ENCODE peak calls at places on chromosomes 2 and 18, in eight cellular contexts. One of them, this sample, is unnamed.

GRCh38 chr2:11630855-11631254 is 39.1 kb downstream of the NTSR2 start:
- DNase-seq in upper lobe of right lung: no peak
- DNase-seq in HL-60: no peak
- DNase-seq in ovary: no peak
- DNase-seq in MM.1S: no peak
- DNase-seq in progenitor cell of endocrine pancreas: no peak
- DNase-seq in tibial nerve: no peak
- DNase-seq in activated B cell treated with CpG ODN at 0.5 μM for 24 hours: no peak
- DNase-seq in this sample: no peak

GRCh38 chr2:12948231-12948962 is 231.7 kb downstream of the TRIB2 start:
- DNase-seq in MM.1S: no peak
- DNase-seq in progenitor cell of endocrine pancreas: no peak
- DNase-seq in ovary: no peak
- DNase-seq in activated B cell treated with CpG ODN at 0.5 μM for 24 hours: no peak
- DNase-seq in upper lobe of right lung: no peak
- DNase-seq in tibial nerve: no peak
- DNase-seq in HL-60: no peak
- DNase-seq in this sample: no peak

GRCh38 chr2:18242716-18243115 is 317.7 kb downstream of the RDH14 start:
- DNase-seq in progenitor cell of endocrine pancreas: no peak
- DNase-seq in MM.1S: no peak
- DNase-seq in tibial nerve: no peak
- DNase-seq in activated B cell treated with CpG ODN at 0.5 μM for 24 hours: no peak
- DNase-seq in HL-60: no peak
- DNase-seq in ovary: no peak
- DNase-seq in upper lobe of right lung: no peak
- DNase-seq in this sample: no peak

GRCh38 chr2:205654878-205655601 is 27.3 kb upstream of the NRP2 start:
- DNase-seq in tibial nerve: no peak
- DNase-seq in HL-60: no peak
- DNase-seq in MM.1S: no peak
- DNase-seq in progenitor cell of endocrine pancreas: no peak
- DNase-seq in activated B cell treated with CpG ODN at 0.5 μM for 24 hours: no peak
- DNase-seq in upper lobe of right lung: no peak
- DNase-seq in ovary: no peak
- DNase-seq in this sample: no peak

GRCh38 chr2:206296128-206296527 is 21.7 kb downstream of the ZDBF2 start:
- DNase-seq in progenitor cell of endocrine pancreas: no peak
- DNase-seq in MM.1S: no peak
- DNase-seq in ovary: no peak
- DNase-seq in HL-60: no peak
- DNase-seq in activated B cell treated with CpG ODN at 0.5 μM for 24 hours: no peak
- DNase-seq in upper lobe of right lung: no peak
- DNase-seq in tibial nerve: no peak
- DNase-seq in this sample: no peak

GRCh38 chr2:205747827-205748386 is 65.6 kb downstream of the NRP2 start:
- DNase-seq in ovary: no peak
- DNase-seq in MM.1S: no peak
- DNase-seq in HL-60: no peak
- DNase-seq in progenitor cell of endocrine pancreas: no peak
- DNase-seq in activated B cell treated with CpG ODN at 0.5 μM for 24 hours: no peak
- DNase-seq in tibial nerve: no peak
- DNase-seq in upper lobe of right lung: no peak
- DNase-seq in this sample: no peak

GRCh38 chr2:165877565-165878550 is 75.7 kb downstream of the TTC21B start:
- DNase-seq in upper lobe of right lung: no peak
- DNase-seq in activated B cell treated with CpG ODN at 0.5 μM for 24 hours: no peak
- DNase-seq in MM.1S: peak; percentile 71
- DNase-seq in ovary: no peak
- DNase-seq in progenitor cell of endocrine pancreas: no peak
- DNase-seq in HL-60: peak; percentile 80
- DNase-seq in tibial nerve: no peak
- DNase-seq in this sample: no peak

GRCh38 chr2:2389215-2389614 is 58.1 kb upstream of the MYT1L start:
- DNase-seq in upper lobe of right lung: no peak
- DNase-seq in progenitor cell of endocrine pancreas: no peak
- DNase-seq in tibial nerve: no peak
- DNase-seq in MM.1S: no peak
- DNase-seq in ovary: no peak
- DNase-seq in activated B cell treated with CpG ODN at 0.5 μM for 24 hours: no peak
- DNase-seq in HL-60: no peak
- DNase-seq in this sample: no peak

GRCh38 chr2:221517362-221518121 is 54.6 kb downstream of the EPHA4 start:
- DNase-seq in ovary: no peak
- DNase-seq in HL-60: peak; percentile 63
- DNase-seq in MM.1S: peak; percentile 46
- DNase-seq in activated B cell treated with CpG ODN at 0.5 μM for 24 hours: peak; percentile 32
- DNase-seq in upper lobe of right lung: peak; percentile 81
- DNase-seq in tibial nerve: no peak
- DNase-seq in progenitor cell of endocrine pancreas: no peak
- DNase-seq in this sample: no peak

GRCh38 chr2:112155331-112156151 is 17.4 kb downstream of the FBLN7 start:
- DNase-seq in MM.1S: no peak
- DNase-seq in ovary: no peak
- DNase-seq in tibial nerve: no peak
- DNase-seq in HL-60: peak; percentile 32
- DNase-seq in progenitor cell of endocrine pancreas: no peak
- DNase-seq in activated B cell treated with CpG ODN at 0.5 μM for 24 hours: peak; percentile 29
- DNase-seq in upper lobe of right lung: peak; percentile 60
- DNase-seq in this sample: no peak

GRCh38 chr18:80167947-80168745 is 59.1 kb downstream of the ADNP2 start:
- DNase-seq in upper lobe of right lung: peak; percentile 52
- DNase-seq in MM.1S: no peak
- DNase-seq in progenitor cell of endocrine pancreas: no peak
- DNase-seq in HL-60: no peak
- DNase-seq in activated B cell treated with CpG ODN at 0.5 μM for 24 hours: no peak
- DNase-seq in tibial nerve: no peak
- DNase-seq in ovary: no peak
- DNase-seq in this sample: no peak

GRCh38 chr2:25728559-25728958 is 55.2 kb upstream of the DTNB start:
- DNase-seq in ovary: no peak
- DNase-seq in HL-60: no peak
- DNase-seq in activated B cell treated with CpG ODN at 0.5 μM for 24 hours: no peak
- DNase-seq in progenitor cell of endocrine pancreas: no peak
- DNase-seq in tibial nerve: no peak
- DNase-seq in upper lobe of right lung: no peak
- DNase-seq in MM.1S: no peak
- DNase-seq in this sample: no peak

GRCh38 chr2:30249354-30249753 is 18.0 kb downstream of the LBH start:
- DNase-seq in activated B cell treated with CpG ODN at 0.5 μM for 24 hours: no peak
- DNase-seq in tibial nerve: no peak
- DNase-seq in HL-60: no peak
- DNase-seq in ovary: no peak
- DNase-seq in progenitor cell of endocrine pancreas: no peak
- DNase-seq in upper lobe of right lung: no peak
- DNase-seq in MM.1S: no peak
- DNase-seq in this sample: no peak

GRCh38 chr2:164689020-164689419 is 67.7 kb upstream of the GRB14 start:
- DNase-seq in MM.1S: no peak
- DNase-seq in HL-60: no peak
- DNase-seq in upper lobe of right lung: no peak
- DNase-seq in ovary: no peak
- DNase-seq in progenitor cell of endocrine pancreas: no peak
- DNase-seq in tibial nerve: no peak
- DNase-seq in activated B cell treated with CpG ODN at 0.5 μM for 24 hours: no peak
- DNase-seq in this sample: no peak

GRCh38 chr18:77702686-77703085 is 453.0 kb downstream of the GALR1 start:
- DNase-seq in progenitor cell of endocrine pancreas: no peak
- DNase-seq in ovary: no peak
- DNase-seq in upper lobe of right lung: no peak
- DNase-seq in activated B cell treated with CpG ODN at 0.5 μM for 24 hours: no peak
- DNase-seq in tibial nerve: no peak
- DNase-seq in MM.1S: peak; percentile 21
- DNase-seq in HL-60: peak; percentile 54
- DNase-seq in this sample: no peak

DNA sequence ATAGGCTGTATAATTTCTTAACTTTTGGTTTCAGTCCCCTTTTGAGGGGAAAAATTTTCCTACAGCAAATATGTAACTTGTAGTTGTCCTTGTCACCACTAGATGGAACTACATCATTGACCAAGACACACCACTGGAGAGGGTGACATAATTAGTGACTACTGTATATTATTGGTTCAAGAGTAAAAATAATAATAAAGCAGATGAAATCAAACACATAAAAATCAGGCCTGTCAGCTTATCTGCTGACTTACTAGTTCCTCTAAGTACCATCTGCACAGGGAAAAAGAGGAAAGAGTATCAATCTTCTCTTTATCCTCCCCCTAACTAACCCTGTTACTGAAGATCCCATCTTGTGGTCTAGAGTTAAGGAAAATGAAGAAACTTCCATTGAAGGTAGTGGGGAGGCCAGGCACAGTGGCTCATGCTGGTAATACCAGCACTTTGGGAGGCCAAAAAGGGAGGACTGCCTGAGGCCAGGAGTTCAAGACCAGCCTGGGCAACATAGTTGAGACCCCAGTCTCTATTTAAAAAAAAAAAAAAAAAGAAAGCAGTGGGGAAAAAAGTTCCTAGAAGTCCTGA is 29.6 kb upstream of the ENOSF1 start:
- DNase-seq in upper lobe of right lung: no peak
- DNase-seq in progenitor cell of endocrine pancreas: no peak
- DNase-seq in HL-60: peak; percentile 32
- DNase-seq in tibial nerve: no peak
- DNase-seq in MM.1S: peak; percentile 67
- DNase-seq in ovary: no peak
- DNase-seq in activated B cell treated with CpG ODN at 0.5 μM for 24 hours: no peak
- DNase-seq in this sample: peak; percentile 45
- TF ChIP-seq CTCF in upper lobe of right lung: peak; percentile 80
- TF ChIP-seq CTCF in progenitor cell of endocrine pancreas: peak; percentile 75
- TF ChIP-seq CTCF in HL-60: peak; percentile 69
- TF ChIP-seq CTCF in tibial nerve: peak; percentile 57
- TF ChIP-seq CTCF in MM.1S: peak; percentile 75
- TF ChIP-seq CTCF in ovary: peak; percentile 70
- TF ChIP-seq CTCF in activated B cell treated with CpG ODN at 0.5 μM for 24 hours: no peak
- TF ChIP-seq CTCF in this sample: peak; percentile 74

GRCh38 chr18:44696892-44697291 is 16.2 kb downstream of the SETBP1 start:
- DNase-seq in upper lobe of right lung: no peak
- DNase-seq in activated B cell treated with CpG ODN at 0.5 μM for 24 hours: no peak
- DNase-seq in HL-60: no peak
- DNase-seq in MM.1S: no peak
- DNase-seq in tibial nerve: no peak
- DNase-seq in ovary: peak; percentile 35
- DNase-seq in progenitor cell of endocrine pancreas: no peak
- DNase-seq in this sample: no peak
- TF ChIP-seq CTCF in upper lobe of right lung: no peak
- TF ChIP-seq CTCF in activated B cell treated with CpG ODN at 0.5 μM for 24 hours: no peak
- TF ChIP-seq CTCF in HL-60: no peak
- TF ChIP-seq CTCF in MM.1S: no peak
- TF ChIP-seq CTCF in tibial nerve: no peak
- TF ChIP-seq CTCF in ovary: no peak
- TF ChIP-seq CTCF in progenitor cell of endocrine pancreas: no peak
- TF ChIP-seq CTCF in this sample: no peak

GRCh38 chr2:191013617-191013875 is 425 bp downstream of the STAT1 start:
- DNase-seq in progenitor cell of endocrine pancreas: no peak
- DNase-seq in ovary: no peak
- DNase-seq in MM.1S: peak; percentile 11
- DNase-seq in activated B cell treated with CpG ODN at 0.5 μM for 24 hours: no peak
- DNase-seq in upper lobe of right lung: no peak
- DNase-seq in HL-60: peak; percentile 10
- DNase-seq in tibial nerve: no peak
- DNase-seq in this sample: no peak
- TF ChIP-seq CTCF in progenitor cell of endocrine pancreas: no peak
- TF ChIP-seq CTCF in ovary: no peak
- TF ChIP-seq CTCF in MM.1S: peak; percentile 8
- TF ChIP-seq CTCF in activated B cell treated with CpG ODN at 0.5 μM for 24 hours: no peak
- TF ChIP-seq CTCF in upper lobe of right lung: no peak
- TF ChIP-seq CTCF in HL-60: no peak
- TF ChIP-seq CTCF in tibial nerve: no peak
- TF ChIP-seq CTCF in this sample: no peak

DNA sequence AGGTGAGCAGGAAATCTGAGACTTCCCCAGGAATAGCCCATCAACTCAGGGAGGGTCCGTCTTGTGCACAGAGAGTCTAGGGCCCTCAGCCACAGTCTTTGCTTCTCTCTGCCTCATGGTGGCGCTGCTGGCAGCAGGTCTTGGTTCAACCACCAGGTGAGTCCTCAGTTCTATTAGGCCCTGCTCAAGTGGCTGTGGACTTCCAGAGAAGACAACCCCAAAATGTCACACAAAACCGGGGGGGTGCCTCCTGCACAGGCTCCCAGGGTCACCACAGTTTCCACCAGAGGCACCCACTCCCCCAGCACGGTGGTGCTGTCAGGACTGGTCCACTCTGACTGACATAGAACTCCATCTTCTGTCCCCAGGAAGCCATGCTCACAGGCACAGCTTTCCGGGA is 2.4 kb upstream of the CHRNG start:
- DNase-seq in upper lobe of right lung: peak; percentile 68
- DNase-seq in MM.1S: no peak
- DNase-seq in tibial nerve: no peak
- DNase-seq in ovary: peak; percentile 6
- DNase-seq in HL-60: no peak
- DNase-seq in progenitor cell of endocrine pancreas: no peak
- DNase-seq in activated B cell treated with CpG ODN at 0.5 μM for 24 hours: no peak
- DNase-seq in this sample: no peak
- TF ChIP-seq CTCF in upper lobe of right lung: peak; percentile 28
- TF ChIP-seq CTCF in MM.1S: peak; percentile 30
- TF ChIP-seq CTCF in tibial nerve: no peak
- TF ChIP-seq CTCF in ovary: no peak
- TF ChIP-seq CTCF in HL-60: no peak
- TF ChIP-seq CTCF in progenitor cell of endocrine pancreas: peak; percentile 49
- TF ChIP-seq CTCF in activated B cell treated with CpG ODN at 0.5 μM for 24 hours: no peak
- TF ChIP-seq CTCF in this sample: peak; percentile 34

GRCh38 chr2:31269087-31269486 is 35.1 kb downstream of the EHD3 start:
- DNase-seq in progenitor cell of endocrine pancreas: no peak
- DNase-seq in tibial nerve: no peak
- DNase-seq in upper lobe of right lung: no peak
- DNase-seq in activated B cell treated with CpG ODN at 0.5 μM for 24 hours: no peak
- DNase-seq in ovary: no peak
- DNase-seq in HL-60: no peak
- DNase-seq in MM.1S: no peak
- DNase-seq in this sample: no peak

GRCh38 chr2:31270136-31270535 is 36.2 kb downstream of the EHD3 start:
- DNase-seq in MM.1S: no peak
- DNase-seq in HL-60: no peak
- DNase-seq in ovary: no peak
- DNase-seq in tibial nerve: no peak
- DNase-seq in activated B cell treated with CpG ODN at 0.5 μM for 24 hours: no peak
- DNase-seq in progenitor cell of endocrine pancreas: no peak
- DNase-seq in upper lobe of right lung: no peak
- DNase-seq in this sample: no peak

GRCh38 chr2:31267437-31268120 is 33.6 kb downstream of the EHD3 start:
- DNase-seq in progenitor cell of endocrine pancreas: no peak
- DNase-seq in upper lobe of right lung: no peak
- DNase-seq in activated B cell treated with CpG ODN at 0.5 μM for 24 hours: no peak
- DNase-seq in HL-60: no peak
- DNase-seq in tibial nerve: no peak
- DNase-seq in MM.1S: no peak
- DNase-seq in ovary: no peak
- DNase-seq in this sample: no peak

GRCh38 chr2:31266804-31267203 is 32.9 kb downstream of the EHD3 start:
- DNase-seq in progenitor cell of endocrine pancreas: no peak
- DNase-seq in HL-60: no peak
- DNase-seq in upper lobe of right lung: no peak
- DNase-seq in tibial nerve: no peak
- DNase-seq in ovary: no peak
- DNase-seq in activated B cell treated with CpG ODN at 0.5 μM for 24 hours: no peak
- DNase-seq in MM.1S: no peak
- DNase-seq in this sample: no peak

GRCh38 chr2:31268344-31268743 is 34.4 kb downstream of the EHD3 start:
- DNase-seq in upper lobe of right lung: no peak
- DNase-seq in progenitor cell of endocrine pancreas: no peak
- DNase-seq in HL-60: no peak
- DNase-seq in tibial nerve: no peak
- DNase-seq in ovary: no peak
- DNase-seq in activated B cell treated with CpG ODN at 0.5 μM for 24 hours: no peak
- DNase-seq in MM.1S: no peak
- DNase-seq in this sample: no peak
- TF ChIP-seq CTCF in upper lobe of right lung: no peak
- TF ChIP-seq CTCF in progenitor cell of endocrine pancreas: no peak
- TF ChIP-seq CTCF in HL-60: no peak
- TF ChIP-seq CTCF in tibial nerve: no peak
- TF ChIP-seq CTCF in ovary: no peak
- TF ChIP-seq CTCF in activated B cell treated with CpG ODN at 0.5 μM for 24 hours: no peak
- TF ChIP-seq CTCF in MM.1S: no peak
- TF ChIP-seq CTCF in this sample: no peak